ENCODE peak calls at places on chromosomes 12 and 14, in four cellular contexts. G is astrocyte, E is fibroblast of lung, F is GM23338. I is an unnamed sample. For H3K4me1, the result is how much of the 10 kb centered on the place peaks cover.

GRCh38 chr12:65835256-65835655 is 11.0 kb downstream of the HMGA2 start:
- DNase-seq in G (no peak), E (peak), F (no peak), I (peak)

GRCh38 chr14:95895720-95896119 is 19.1 kb downstream of the TUNAR start:
- DNase-seq in G (no peak), E (no peak), F (peak), I (peak)

GRCh38 chr12:67666605-67667004 is 18.1 kb downstream of the DYRK2 start:
- DNase-seq in G (no peak), E (no peak), F (no peak), I (no peak)

GRCh38 chr12:99618657-99619056 is 28.9 kb upstream of the GARIN6 start:
- DNase-seq in G (peak), E (no peak), F (no peak), I (no peak)

GRCh38 chr12:105399428-105400081 is 69.1 kb downstream of the C12orf75 start:
- DNase-seq in G (no peak), E (no peak), F (no peak), I (no peak)

GRCh38 chr12:54692353-54692752 is 44.2 kb upstream of the DCD start:
- DNase-seq in G (no peak), E (no peak), F (no peak), I (no peak)

GRCh38 chr12:51434305-51434704 is 9.7 kb downstream of the SLC4A8 start:
- DNase-seq in G (peak), E (no peak), F (no peak), I (no peak)

GRCh38 chr14:24297190-24297964 is 2.2 kb downstream of the DHRS1 start:
- DNase-seq in G (no peak), E (peak), F (peak), I (peak)

GRCh38 chr14:68042591-68043210 is 223.1 kb downstream of the RAD51B start:
- DNase-seq in G (no peak), E (peak), F (no peak), I (peak)

GRCh38 chr12:124292385-124292784 is 2.5 kb upstream of the RFLNA start:
- DNase-seq in G (no peak), E (no peak), F (no peak), I (no peak)

GRCh38 chr12:82223421-82223820 is 134.8 kb downstream of the CCDC59 start:
- DNase-seq in G (no peak), E (no peak), F (no peak), I (no peak)

GRCh38 chr14:77097006-77097688 is 911 bp upstream of the CIPC start:
- DNase-seq in G (peak), E (peak), F (no peak), I (peak)

GRCh38 chr14:61569783-61570182 is 125.5 kb upstream of the HIF1A start:
- DNase-seq in G (peak), E (peak), F (no peak), I (peak)

GRCh38 chr14:89665262-89665661 is 248.2 kb upstream of the FOXN3 start:
- DNase-seq in G (no peak), E (no peak), F (no peak), I (no peak)

GRCh38 chr12:1429980-1430379 is 164.4 kb downstream of the FBXL14 start:
- DNase-seq in G (peak), E (peak), F (no peak), I (peak)

GRCh38 chr14:24483604-24484252 is 24.3 kb downstream of the CMA1 start:
- DNase-seq in G (peak), E (peak), F (no peak), I (peak)

GRCh38 chr12:70197362-70197744 is 45.9 kb upstream of the CNOT2 start:
- DNase-seq in G (no peak), E (peak), F (no peak), I (no peak)

GRCh38 chr14:93977790-93978581 is 1.6 kb upstream of the ASB2 start:
- DNase-seq in G (peak), E (no peak), F (no peak), I (no peak)

GRCh38 chr14:20530771-20531571 is 25.6 kb downstream of the RNASE10 start:
- DNase-seq in G (peak), E (peak), F (peak), I (peak)

GRCh38 chr12:24948452-24948815 is 467 bp downstream of the BCAT1 start:
- DNase-seq in G (peak), E (peak), F (peak), I (no peak)

GRCh38 chr12:238736-239398 is 23.8 kb downstream of the SLC6A13 start:
- DNase-seq in G (no peak), E (no peak), F (no peak), I (no peak)

GRCh38 chr12:18965210-18965609 is 164.3 kb upstream of the PLEKHA5 start:
- DNase-seq in G (no peak), E (no peak), F (peak), I (peak)

GRCh38 chr14:28101992-28102391 is 664.6 kb upstream of the FOXG1 start:
- DNase-seq in G (no peak), E (no peak), F (no peak), I (no peak)

GRCh38 chr12:89117448-89118034 is 234.8 kb downstream of the DUSP6 start:
- DNase-seq in G (no peak), E (no peak), F (no peak), I (peak)

GRCh38 chr14:57869530-57870088 is 3.7 kb upstream of the SLC35F4 start:
- DNase-seq in G (no peak), E (no peak), F (peak), I (no peak)

GRCh38 chr12:95208678-95209077 is 8.6 kb downstream of the FGD6 start:
- DNase-seq in G (no peak), E (no peak), F (no peak), I (no peak)

GRCh38 chr14:77580964-77581505 is 35.4 kb downstream of the SPTLC2 start:
- DNase-seq in G (peak), E (peak), F (no peak), I (peak)

GRCh38 chr14:98244966-98245569 is 1026.9 kb downstream of the BCL11B start:
- DNase-seq in G (no peak), E (no peak), F (no peak), I (no peak)

GRCh38 chr12:106903241-106903950 is 52.3 kb upstream of the TMEM263 start:
- DNase-seq in G (peak), E (peak), F (peak), I (peak)

GRCh38 chr14:34098045-34098984 is 147.4 kb upstream of the EGLN3 start:
- DNase-seq in G (peak), E (peak), F (peak), I (peak)

GRCh38 chr14:55220230-55220629 is 28.8 kb upstream of the DLGAP5 start:
- DNase-seq in G (no peak), E (no peak), F (no peak), I (peak)

GRCh38 chr12:117072736-117073475 is 26.3 kb downstream of the TESC start:
- DNase-seq in G (no peak), E (no peak), F (no peak), I (no peak)
- H3K4me1 ChIP-seq in G (under half), E (under half), F (under half), I (under half)

DNA sequence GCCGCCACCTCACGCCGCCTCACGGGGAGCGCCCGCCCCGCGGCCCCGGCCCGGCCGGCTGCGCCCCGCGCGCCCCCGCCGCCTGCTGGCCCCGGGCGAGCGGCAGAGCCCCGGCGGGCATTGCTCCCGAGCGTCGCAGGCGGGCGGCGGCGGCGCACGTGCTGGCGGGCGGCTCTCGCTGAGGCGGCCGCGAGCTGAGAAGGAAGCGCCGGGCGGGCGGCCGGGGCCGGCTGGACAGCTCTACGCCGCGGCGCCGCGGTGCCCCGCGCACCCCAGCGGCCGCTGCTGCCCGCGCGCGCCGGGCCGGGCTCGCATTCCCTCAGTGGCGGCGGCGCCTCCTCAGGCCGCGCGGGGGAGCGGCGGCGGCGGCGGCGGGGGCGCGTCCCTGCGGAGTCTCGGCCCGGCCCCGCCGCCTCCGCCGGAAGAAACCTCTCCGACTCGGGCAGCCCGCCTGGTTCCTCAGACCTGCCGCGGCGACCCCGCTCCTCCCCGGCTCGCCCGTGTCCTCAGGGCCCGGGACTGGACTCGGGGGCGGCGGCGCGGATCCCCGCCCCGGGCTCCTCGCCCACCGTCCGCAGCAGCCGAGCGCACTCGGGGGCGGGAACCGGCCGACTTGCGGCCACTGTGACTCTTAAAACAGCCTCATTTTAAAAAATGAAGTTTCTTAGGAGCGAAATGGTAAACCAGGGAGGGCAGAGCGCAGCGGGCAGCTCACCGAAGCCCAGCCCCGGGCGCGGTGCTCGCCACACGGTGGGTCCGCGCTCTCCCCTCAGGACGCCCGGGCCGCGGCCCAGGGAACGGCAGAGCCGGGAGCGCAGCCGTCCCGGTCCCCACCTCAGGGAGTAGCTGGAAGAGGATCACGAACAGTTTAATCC is at the start of gene PITPNM2:
- DNase-seq in G (no peak), E (peak), F (peak), I (peak)
- TF ChIP-seq CTCF in G (no peak), E (no peak), F (no peak), I (no peak)

GRCh38 chr14:101351769-101352168 is 209.5 kb upstream of the DIO3 start:
- DNase-seq in G (no peak), E (no peak), F (no peak), I (no peak)
- TF ChIP-seq EZH2 in G (no peak), E (no peak), F (no peak), I (no peak)

GRCh38 chr12:57237952-57238853 is 8.7 kb downstream of the SHMT2 start:
- DNase-seq in G (no peak), E (peak), F (peak), I (no peak)

GRCh38 chr12:57240069-57240921 is 10.7 kb downstream of the STAC3 start:
- DNase-seq in G (no peak), E (peak), F (peak), I (peak)

GRCh38 chr12:57238854-57239554 is 9.5 kb downstream of the SHMT2 start:
- DNase-seq in G (peak), E (peak), F (peak), I (peak)

GRCh38 chr12:57240926-57241555 is 9.9 kb downstream of the STAC3 start:
- DNase-seq in G (no peak), E (peak), F (peak), I (peak)

DNA sequence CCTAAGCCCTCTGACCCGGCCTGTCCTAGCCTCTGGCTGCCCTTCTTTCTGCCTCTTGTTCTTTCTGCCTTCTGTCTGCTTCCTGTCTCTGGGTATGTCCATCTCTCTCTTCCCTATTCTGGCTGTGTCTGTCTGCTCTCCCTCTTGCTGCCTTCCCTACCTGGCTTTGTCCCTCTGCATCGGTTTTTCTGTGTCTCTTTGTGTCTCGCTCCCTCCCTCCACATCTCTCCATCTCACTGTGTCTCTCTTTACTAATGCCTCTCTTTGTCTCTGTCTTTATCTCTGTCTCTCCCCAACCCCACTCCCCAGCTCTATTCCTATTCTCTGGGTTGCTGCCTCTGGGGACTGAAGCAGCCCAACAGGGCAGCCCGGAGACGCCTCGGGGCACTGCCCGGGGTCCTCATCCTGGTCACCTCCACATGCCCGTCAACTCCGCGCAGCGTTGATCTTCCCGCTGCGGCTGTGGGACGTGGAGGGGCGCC is 10.1 kb downstream of the SHMT2 start:
- DNase-seq in G (no peak), E (peak), F (peak), I (no peak)
- H3K4me1 ChIP-seq in G (under half), E (under half), F (half or more), I (under half)

GRCh38 chr12:52657305-52657902 is 5.4 kb upstream of the KRT2 start:
- DNase-seq in G (no peak), E (no peak), F (no peak), I (no peak)
- TF ChIP-seq CTCF in G (no peak), E (no peak), F (no peak), I (no peak)

GRCh38 chr14:73825551-73826188 is 26.0 kb upstream of the PTGR2 start:
- DNase-seq in G (peak), E (peak), F (peak), I (peak)
- TF ChIP-seq EZH2 in G (no peak), E (no peak), F (no peak), I (no peak)

GRCh38 chr12:131983026-131983425 is 33.3 kb downstream of the EP400 start:
- DNase-seq in G (no peak), E (no peak), F (no peak), I (no peak)

GRCh38 chr12:131985145-131985875 is 35.6 kb downstream of the EP400 start:
- DNase-seq in G (no peak), E (no peak), F (no peak), I (no peak)

GRCh38 chr12:131981388-131981787 is 31.6 kb downstream of the EP400 start:
- DNase-seq in G (no peak), E (no peak), F (no peak), I (no peak)

GRCh38 chr12:131982041-131982440 is 32.3 kb downstream of the EP400 start:
- DNase-seq in G (no peak), E (no peak), F (no peak), I (no peak)

GRCh38 chr12:131983554-131983953 is 33.8 kb downstream of the EP400 start:
- DNase-seq in G (no peak), E (no peak), F (no peak), I (no peak)
- H3K4me1 ChIP-seq in G (under half), E (under half), F (under half), I (under half)

GRCh38 chr14:75518625-75519024 is 3.6 kb upstream of the BATF start:
- DNase-seq in G (no peak), E (peak), F (peak), I (peak)
- TF ChIP-seq CTCF in G (no peak), E (no peak), F (peak), I (peak)

GRCh38 chr12:49678711-49679110 is 28.5 kb downstream of the FMNL3 start:
- DNase-seq in G (peak), E (no peak), F (no peak), I (no peak)
- TF ChIP-seq EZH2 in G (no peak), E (no peak), F (no peak), I (no peak)

GRCh38 chr12:12733118-12733517 is 15.9 kb downstream of the CDKN1B start:
- DNase-seq in G (no peak), E (no peak), F (no peak), I (no peak)
- H3K4me1 ChIP-seq in G (under half), E (under half), F (under half), I (under half)

I was measured in PC-3.